ENCODE peak calls at places on chromosomes 6 and 20, in nine cellular contexts. V is neural crest cell; U is SK-N-SH; J is AG04450; R is HAP-1; T is non-pigmented ciliary epithelial cell; Z is anterior cingulate cortex; S is activated T-cell treated with anti-CD3 and anti-CD28 coated beads, Interleukin-2, amount 50 U/mL, for 72 hours; Q is astrocyte of the cerebellum. C is an unnamed sample.

GRCh38 chr20:13995086-13995665 is at the start of gene MACROD2:
- DNase-seq in T (peak), U (peak), S (peak), J (no peak), Z (peak), V (peak), R (no peak), Q (peak), C (peak)

GRCh38 chr6:28683945-28684538 is 158.4 kb downstream of the GPX5 start:
- DNase-seq in Z (peak), J (no peak), R (peak), S (peak), U (peak), V (peak), Q (peak), T (no peak), C (peak)

GRCh38 chr6:14682821-14683220 is 563.0 kb upstream of the JARID2 start:
- DNase-seq in Q (no peak), S (no peak), T (no peak), V (no peak), U (no peak), Z (no peak), J (no peak), R (no peak), C (no peak)

GRCh38 chr20:56974499-56975250 is 291.8 kb downstream of the BMP7 start:
- DNase-seq in J (no peak), T (peak), Z (no peak), U (no peak), V (peak), R (peak), Q (peak), S (peak), C (peak)

GRCh38 chr6:30267423-30267822 is 54.2 kb upstream of the TRIM26 start:
- DNase-seq in Q (no peak), Z (no peak), T (no peak), S (no peak), J (no peak), V (no peak), U (no peak), R (no peak), C (no peak)

GRCh38 chr20:34293589-34293988 is 9.6 kb downstream of the AHCY start:
- DNase-seq in R (no peak), U (no peak), Q (no peak), J (no peak), T (no peak), Z (no peak), S (no peak), V (no peak), C (no peak)

GRCh38 chr6:108736832-108737231 is 111.4 kb upstream of the ARMC2 start:
- DNase-seq in U (no peak), V (no peak), R (peak), Q (peak), J (peak), S (no peak), T (peak), Z (no peak), C (no peak)

GRCh38 chr6:38350882-38351281 is 288.8 kb downstream of the BTBD9 start:
- DNase-seq in U (no peak), T (no peak), Q (no peak), V (no peak), S (no peak), J (peak), Z (peak), R (no peak), C (no peak)

GRCh38 chr6:14305131-14305530 is 187.6 kb downstream of the CD83 start:
- DNase-seq in J (no peak), Z (no peak), T (no peak), Q (no peak), V (no peak), S (peak), R (no peak), U (no peak), C (no peak)

GRCh38 chr20:43900496-43900895 is 14.2 kb upstream of the TOX2 start:
- DNase-seq in Z (no peak), Q (no peak), R (no peak), S (no peak), U (no peak), T (no peak), V (no peak), J (no peak), C (no peak)

GRCh38 chr6:168157272-168158007 is 78.4 kb upstream of the FRMD1 start:
- DNase-seq in J (peak), R (peak), Q (peak), U (no peak), S (no peak), Z (no peak), V (no peak), T (peak), C (peak)

GRCh38 chr6:163572612-163573011 is 158.1 kb downstream of the QKI start:
- DNase-seq in Z (no peak), V (no peak), U (no peak), S (no peak), J (no peak), Q (no peak), T (no peak), R (no peak), C (no peak)

GRCh38 chr20:57791946-57792328 is 82.1 kb upstream of the PMEPA1 start:
- DNase-seq in Z (no peak), S (no peak), V (no peak), U (no peak), R (no peak), Q (no peak), T (no peak), J (no peak), C (no peak)

C was measured in smooth muscle cell of the brain vasculature.